ENCODE peak calls at places on chromosome 21, in five cellular contexts. One of them, this sample, is unnamed.

GRCh38 chr21:42330380-42331336 is 15.4 kb upstream of the TFF3 start:
- DNase-seq in adrenal gland: no peak
- DNase-seq in bronchial epithelial cell: no peak
- DNase-seq in fibroblast of the aortic adventitia: no peak
- DNase-seq in fibroblast of lung: no peak
- DNase-seq in this sample: no peak

GRCh38 chr21:35925497-35925896 is 134.8 kb downstream of the SETD4 start:
- DNase-seq in adrenal gland: peak
- DNase-seq in fibroblast of the aortic adventitia: peak
- DNase-seq in bronchial epithelial cell: peak
- DNase-seq in fibroblast of lung: peak
- DNase-seq in this sample: no peak

GRCh38 chr21:45858180-45858579 is 123.4 kb upstream of the COL6A1 start:
- DNase-seq in adrenal gland: no peak
- DNase-seq in bronchial epithelial cell: no peak
- DNase-seq in fibroblast of the aortic adventitia: no peak
- DNase-seq in fibroblast of lung: no peak
- DNase-seq in this sample: no peak

GRCh38 chr21:46559291-46559983 is 45.4 kb downstream of the S100B start:
- DNase-seq in bronchial epithelial cell: no peak
- DNase-seq in fibroblast of the aortic adventitia: no peak
- DNase-seq in adrenal gland: peak
- DNase-seq in fibroblast of lung: no peak
- DNase-seq in this sample: no peak

GRCh38 chr21:31874817-31875216 is 2.0 kb downstream of the HUNK start:
- DNase-seq in adrenal gland: no peak
- DNase-seq in bronchial epithelial cell: no peak
- DNase-seq in fibroblast of lung: no peak
- DNase-seq in fibroblast of the aortic adventitia: no peak
- DNase-seq in this sample: no peak

GRCh38 chr21:41327753-41328152 is 11.2 kb downstream of the FAM3B start:
- DNase-seq in bronchial epithelial cell: no peak
- DNase-seq in fibroblast of the aortic adventitia: no peak
- DNase-seq in adrenal gland: no peak
- DNase-seq in fibroblast of lung: no peak
- DNase-seq in this sample: no peak

GRCh38 chr21:38733973-38734546 is 71.7 kb upstream of the ETS2 start:
- DNase-seq in fibroblast of the aortic adventitia: peak
- DNase-seq in adrenal gland: peak
- DNase-seq in fibroblast of lung: peak
- DNase-seq in bronchial epithelial cell: peak
- DNase-seq in this sample: peak

GRCh38 chr21:20459838-20460237 is 538.4 kb upstream of the NCAM2 start:
- DNase-seq in bronchial epithelial cell: no peak
- DNase-seq in adrenal gland: no peak
- DNase-seq in fibroblast of the aortic adventitia: no peak
- DNase-seq in fibroblast of lung: no peak
- DNase-seq in this sample: no peak

GRCh38 chr21:36773111-36773510 is 74.2 kb downstream of the SIM2 start:
- DNase-seq in bronchial epithelial cell: peak
- DNase-seq in adrenal gland: peak
- DNase-seq in fibroblast of the aortic adventitia: peak
- DNase-seq in fibroblast of lung: peak
- DNase-seq in this sample: peak

GRCh38 chr21:38027901-38028300 is 111.6 kb upstream of the KCNJ6 start:
- DNase-seq in fibroblast of lung: no peak
- DNase-seq in fibroblast of the aortic adventitia: peak
- DNase-seq in bronchial epithelial cell: peak
- DNase-seq in adrenal gland: no peak
- DNase-seq in this sample: peak

GRCh38 chr21:25911730-25912401 is 177.1 kb downstream of the GABPA start:
- DNase-seq in adrenal gland: peak
- DNase-seq in fibroblast of the aortic adventitia: no peak
- DNase-seq in bronchial epithelial cell: no peak
- DNase-seq in fibroblast of lung: no peak
- DNase-seq in this sample: no peak

GRCh38 chr21:46038871-46039397 is 57.4 kb downstream of the COL6A1 start:
- DNase-seq in adrenal gland: peak
- DNase-seq in bronchial epithelial cell: no peak
- DNase-seq in fibroblast of the aortic adventitia: peak
- DNase-seq in fibroblast of lung: peak
- DNase-seq in this sample: peak

GRCh38 chr21:46100426-46100825 is 2.5 kb downstream of the COL6A2 start:
- DNase-seq in bronchial epithelial cell: no peak
- DNase-seq in fibroblast of the aortic adventitia: peak
- DNase-seq in adrenal gland: no peak
- DNase-seq in fibroblast of lung: peak
- DNase-seq in this sample: peak

GRCh38 chr21:45534591-45535331 is 7.5 kb downstream of the SLC19A1 start:
- DNase-seq in fibroblast of lung: peak
- DNase-seq in fibroblast of the aortic adventitia: no peak
- DNase-seq in adrenal gland: peak
- DNase-seq in bronchial epithelial cell: no peak
- DNase-seq in this sample: no peak

GRCh38 chr21:45834026-45834715 is 147.4 kb upstream of the COL6A1 start:
- DNase-seq in fibroblast of the aortic adventitia: no peak
- DNase-seq in bronchial epithelial cell: no peak
- DNase-seq in fibroblast of lung: no peak
- DNase-seq in adrenal gland: no peak
- DNase-seq in this sample: no peak

GRCh38 chr21:33047231-33047630 is 21.5 kb downstream of the OLIG2 start:
- DNase-seq in fibroblast of the aortic adventitia: peak
- DNase-seq in fibroblast of lung: peak
- DNase-seq in bronchial epithelial cell: peak
- DNase-seq in adrenal gland: peak
- DNase-seq in this sample: no peak

GRCh38 chr21:46122241-46122671 is 24.3 kb downstream of the COL6A2 start:
- DNase-seq in bronchial epithelial cell: peak
- DNase-seq in fibroblast of lung: peak
- DNase-seq in adrenal gland: no peak
- DNase-seq in fibroblast of the aortic adventitia: peak
- DNase-seq in this sample: peak

GRCh38 chr21:46471514-46471913 is 12.8 kb downstream of the DIP2A start:
- DNase-seq in bronchial epithelial cell: no peak
- DNase-seq in adrenal gland: no peak
- DNase-seq in fibroblast of lung: no peak
- DNase-seq in fibroblast of the aortic adventitia: no peak
- DNase-seq in this sample: no peak

GRCh38 chr21:38811257-38811656 is 5.5 kb downstream of the ETS2 start:
- DNase-seq in bronchial epithelial cell: peak
- DNase-seq in fibroblast of lung: peak
- DNase-seq in adrenal gland: no peak
- DNase-seq in fibroblast of the aortic adventitia: peak
- DNase-seq in this sample: no peak

GRCh38 chr21:36883532-36884486 is 82.7 kb downstream of the HLCS start:
- DNase-seq in adrenal gland: no peak
- DNase-seq in fibroblast of the aortic adventitia: peak
- DNase-seq in fibroblast of lung: no peak
- DNase-seq in bronchial epithelial cell: no peak
- DNase-seq in this sample: no peak

GRCh38 chr21:41321211-41321907 is 4.8 kb downstream of the FAM3B start:
- DNase-seq in fibroblast of lung: no peak
- DNase-seq in bronchial epithelial cell: no peak
- DNase-seq in adrenal gland: no peak
- DNase-seq in fibroblast of the aortic adventitia: no peak
- DNase-seq in this sample: no peak

GRCh38 chr21:46392921-46393320 is 65.8 kb upstream of the DIP2A start:
- DNase-seq in adrenal gland: no peak
- DNase-seq in fibroblast of the aortic adventitia: peak
- DNase-seq in fibroblast of lung: no peak
- DNase-seq in bronchial epithelial cell: no peak
- DNase-seq in this sample: peak

GRCh38 chr21:43353282-43354010 is 73.5 kb downstream of the SIK1 start:
- DNase-seq in adrenal gland: no peak
- DNase-seq in fibroblast of the aortic adventitia: no peak
- DNase-seq in bronchial epithelial cell: no peak
- DNase-seq in fibroblast of lung: no peak
- DNase-seq in this sample: no peak
- H3K4me3 ChIP-seq in adrenal gland: no peak
- H3K4me3 ChIP-seq in fibroblast of the aortic adventitia: no peak
- H3K4me3 ChIP-seq in bronchial epithelial cell: no peak
- H3K4me3 ChIP-seq in fibroblast of lung: no peak
- H3K4me3 ChIP-seq in this sample: no peak

DNA sequence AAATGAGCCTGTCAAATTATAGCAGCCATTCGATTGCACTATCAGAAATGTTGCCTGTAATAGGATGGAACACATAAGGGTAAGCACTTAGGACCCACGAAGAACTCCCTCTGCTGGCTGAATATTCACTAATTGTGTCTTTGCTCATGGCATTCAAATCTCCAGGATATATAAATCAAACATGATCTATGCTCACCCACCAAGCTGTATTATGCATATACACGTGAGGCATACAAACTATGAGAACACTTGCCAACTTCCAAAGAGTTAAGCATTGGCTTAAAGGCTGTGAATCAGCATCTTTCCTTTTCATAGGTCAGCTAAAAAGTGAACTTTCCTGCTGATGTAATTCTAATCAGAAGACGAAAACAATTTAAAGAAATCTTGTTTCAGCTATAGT is 34.5 kb downstream of the TMPRSS15 start:
- DNase-seq in fibroblast of the aortic adventitia: peak
- DNase-seq in adrenal gland: no peak
- DNase-seq in fibroblast of lung: peak
- DNase-seq in bronchial epithelial cell: no peak
- DNase-seq in this sample: no peak
- TF ChIP-seq CTCF in fibroblast of the aortic adventitia: no peak
- TF ChIP-seq CTCF in adrenal gland: no peak
- TF ChIP-seq CTCF in fibroblast of lung: no peak
- TF ChIP-seq CTCF in bronchial epithelial cell: no peak
- TF ChIP-seq CTCF in this sample: no peak

GRCh38 chr21:34883501-34884271 is 165.4 kb downstream of the RUNX1 start:
- DNase-seq in fibroblast of lung: peak
- DNase-seq in bronchial epithelial cell: peak
- DNase-seq in adrenal gland: no peak
- DNase-seq in fibroblast of the aortic adventitia: no peak
- DNase-seq in this sample: no peak
- H3K4me3 ChIP-seq in fibroblast of lung: peak
- H3K4me3 ChIP-seq in bronchial epithelial cell: peak
- H3K4me3 ChIP-seq in adrenal gland: no peak
- H3K4me3 ChIP-seq in fibroblast of the aortic adventitia: peak
- H3K4me3 ChIP-seq in this sample: peak

GRCh38 chr21:29346281-29346680 is 47.6 kb downstream of the BACH1 start:
- DNase-seq in bronchial epithelial cell: no peak
- DNase-seq in fibroblast of the aortic adventitia: no peak
- DNase-seq in fibroblast of lung: no peak
- DNase-seq in adrenal gland: no peak
- DNase-seq in this sample: no peak

GRCh38 chr21:29338256-29338655 is 39.5 kb downstream of the BACH1 start:
- DNase-seq in fibroblast of the aortic adventitia: no peak
- DNase-seq in bronchial epithelial cell: no peak
- DNase-seq in fibroblast of lung: no peak
- DNase-seq in adrenal gland: peak
- DNase-seq in this sample: no peak

GRCh38 chr21:29340228-29340627 is 41.5 kb downstream of the BACH1 start:
- DNase-seq in bronchial epithelial cell: no peak
- DNase-seq in adrenal gland: no peak
- DNase-seq in fibroblast of the aortic adventitia: no peak
- DNase-seq in fibroblast of lung: peak
- DNase-seq in this sample: peak

GRCh38 chr21:29343517-29343916 is 44.8 kb downstream of the BACH1 start:
- DNase-seq in fibroblast of lung: peak
- DNase-seq in adrenal gland: no peak
- DNase-seq in fibroblast of the aortic adventitia: peak
- DNase-seq in bronchial epithelial cell: no peak
- DNase-seq in this sample: peak

GRCh38 chr21:29342394-29342957 is 43.8 kb downstream of the BACH1 start:
- DNase-seq in fibroblast of lung: peak
- DNase-seq in adrenal gland: peak
- DNase-seq in bronchial epithelial cell: peak
- DNase-seq in fibroblast of the aortic adventitia: peak
- DNase-seq in this sample: peak
- TF ChIP-seq CTCF in fibroblast of lung: peak
- TF ChIP-seq CTCF in adrenal gland: no peak
- TF ChIP-seq CTCF in bronchial epithelial cell: no peak
- TF ChIP-seq CTCF in fibroblast of the aortic adventitia: no peak
- TF ChIP-seq CTCF in this sample: no peak